ENCODE peak calls at places on chromosomes 11 and 22, in five cellular contexts. K is small intestine, V is endodermal cell, S is tibial nerve, F is RWPE1. P is an unnamed sample.

GRCh38 chr11:46977940-46978595 is 41.5 kb downstream of the CSTPP1 start:
- DNase-seq in K (no peak), V (no peak), S (no peak), F (no peak), P (no peak)

GRCh38 chr11:76598426-76598839 is 72.1 kb downstream of the LRRC32 start:
- DNase-seq in K (no peak), V (peak), S (no peak), F (no peak), P (no peak)

GRCh38 chr11:83191986-83192385 is 1.5 kb upstream of the ANKRD42 start:
- DNase-seq in K (peak), V (no peak), S (no peak), F (no peak), P (no peak)

GRCh38 chr11:130037058-130037457 is 32.6 kb upstream of the APLP2 start:
- DNase-seq in K (peak), V (no peak), S (no peak), F (peak), P (no peak)

GRCh38 chr11:18046116-18046777 is at the start of gene TPH1:
- DNase-seq in K (peak), V (peak), S (no peak), F (peak), P (peak)

GRCh38 chr22:36245805-36246356 is 6.6 kb upstream of the APOL2 start:
- DNase-seq in K (no peak), V (peak), S (no peak), F (no peak), P (no peak)

GRCh38 chr22:31629741-31630184 is 32.3 kb downstream of the PISD start:
- DNase-seq in K (no peak), V (no peak), S (no peak), F (no peak), P (no peak)

GRCh38 chr11:47606731-47607130 is 12.5 kb upstream of the C1QTNF4 start:
- DNase-seq in K (no peak), V (peak), S (no peak), F (no peak), P (no peak)

GRCh38 chr11:116614306-116615210 is 158.2 kb downstream of the BUD13 start:
- DNase-seq in K (no peak), V (peak), S (no peak), F (no peak), P (no peak)

GRCh38 chr11:35623708-35624168 is 5.5 kb downstream of the FJX1 start:
- DNase-seq in K (no peak), V (no peak), S (no peak), F (peak), P (no peak)

GRCh38 chr11:105609341-105609781 is 512 bp upstream of the GRIA4 start:
- DNase-seq in K (peak), V (peak), S (no peak), F (peak), P (no peak)

GRCh38 chr11:102799656-102800339 is 1.8 kb upstream of the MMP1 start:
- DNase-seq in K (peak), V (no peak), S (no peak), F (no peak), P (no peak)

GRCh38 chr22:36816635-36817428 is at the start of gene PVALB:
- DNase-seq in K (peak), V (peak), S (no peak), F (peak), P (no peak)

GRCh38 chr11:86696451-86696850 is 24.0 kb upstream of the ME3 start:
- DNase-seq in K (no peak), V (no peak), S (no peak), F (no peak), P (no peak)

GRCh38 chr22:37951305-37951704 is 2.1 kb downstream of the C22orf23 start:
- DNase-seq in K (no peak), V (no peak), S (no peak), F (no peak), P (no peak)

GRCh38 chr11:34425360-34425759 is 13.4 kb upstream of the CAT start:
- DNase-seq in K (no peak), V (no peak), S (no peak), F (no peak), P (no peak)
- H3K27ac ChIP-seq in K (no peak), V (no peak), S (no peak), F (no peak), P (no peak)

GRCh38 chr22:17964153-17964552 is 60.2 kb downstream of the MICAL3 start:
- DNase-seq in K (no peak), V (no peak), S (no peak), F (no peak), P (no peak)
- H3K27ac ChIP-seq in K (no peak), V (no peak), S (no peak), F (peak), P (no peak)

GRCh38 chr22:41563051-41563711 is 2.4 kb downstream of the CSDC2 start:
- DNase-seq in K (no peak), V (peak), S (no peak), F (peak), P (peak)

GRCh38 chr22:41564563-41564962 is 3.8 kb downstream of the CSDC2 start:
- DNase-seq in K (no peak), V (no peak), S (no peak), F (peak), P (no peak)

GRCh38 chr22:41562461-41562860 is 1.7 kb downstream of the CSDC2 start:
- DNase-seq in K (no peak), V (peak), S (no peak), F (no peak), P (no peak)

GRCh38 chr22:41567452-41567768 is 6.6 kb downstream of the CSDC2 start:
- DNase-seq in K (no peak), V (no peak), S (no peak), F (no peak), P (no peak)

GRCh38 chr22:41565403-41566054 is 4.7 kb downstream of the CSDC2 start:
- DNase-seq in K (peak), V (peak), S (no peak), F (peak), P (peak)
- H3K27ac ChIP-seq in K (no peak), V (no peak), S (no peak), F (peak), P (peak)

GRCh38 chr11:62757846-62758788 is 3.3 kb upstream of the POLR2G start:
- DNase-seq in K (no peak), V (peak), S (no peak), F (no peak), P (no peak)
- H3K27ac ChIP-seq in K (no peak), V (no peak), S (no peak), F (no peak), P (no peak)

GRCh38 chr22:41240377-41241132 is at the start of gene CHADL:
- DNase-seq in K (no peak), V (peak), S (no peak), F (no peak), P (no peak)

GRCh38 chr22:41238570-41239442 is 1.9 kb downstream of the CHADL start:
- DNase-seq in K (no peak), V (no peak), S (no peak), F (no peak), P (no peak)

GRCh38 chr22:41241133-41241676 is 474 bp upstream of the CHADL start:
- DNase-seq in K (no peak), V (no peak), S (no peak), F (no peak), P (no peak)

GRCh38 chr22:41237707-41238569 is 2.8 kb downstream of the CHADL start:
- DNase-seq in K (peak), V (peak), S (peak), F (peak), P (peak)

GRCh38 chr22:41239443-41240128 is 1.1 kb downstream of the CHADL start:
- DNase-seq in K (no peak), V (no peak), S (no peak), F (no peak), P (no peak)
- H3K27ac ChIP-seq in K (no peak), V (peak), S (peak), F (peak), P (no peak)

GRCh38 chr22:19567383-19568009 is 43.3 kb upstream of the CLDN5 start:
- DNase-seq in K (no peak), V (no peak), S (no peak), F (no peak), P (no peak)

GRCh38 chr22:19568337-19569311 is 44.4 kb upstream of the CLDN5 start:
- DNase-seq in K (no peak), V (no peak), S (no peak), F (peak), P (no peak)

GRCh38 chr22:19565382-19565902 is 41.2 kb upstream of the CLDN5 start:
- DNase-seq in K (no peak), V (no peak), S (no peak), F (no peak), P (no peak)

GRCh38 chr22:19566599-19567382 is 42.6 kb upstream of the CLDN5 start:
- DNase-seq in K (no peak), V (no peak), S (no peak), F (no peak), P (peak)

DNA sequence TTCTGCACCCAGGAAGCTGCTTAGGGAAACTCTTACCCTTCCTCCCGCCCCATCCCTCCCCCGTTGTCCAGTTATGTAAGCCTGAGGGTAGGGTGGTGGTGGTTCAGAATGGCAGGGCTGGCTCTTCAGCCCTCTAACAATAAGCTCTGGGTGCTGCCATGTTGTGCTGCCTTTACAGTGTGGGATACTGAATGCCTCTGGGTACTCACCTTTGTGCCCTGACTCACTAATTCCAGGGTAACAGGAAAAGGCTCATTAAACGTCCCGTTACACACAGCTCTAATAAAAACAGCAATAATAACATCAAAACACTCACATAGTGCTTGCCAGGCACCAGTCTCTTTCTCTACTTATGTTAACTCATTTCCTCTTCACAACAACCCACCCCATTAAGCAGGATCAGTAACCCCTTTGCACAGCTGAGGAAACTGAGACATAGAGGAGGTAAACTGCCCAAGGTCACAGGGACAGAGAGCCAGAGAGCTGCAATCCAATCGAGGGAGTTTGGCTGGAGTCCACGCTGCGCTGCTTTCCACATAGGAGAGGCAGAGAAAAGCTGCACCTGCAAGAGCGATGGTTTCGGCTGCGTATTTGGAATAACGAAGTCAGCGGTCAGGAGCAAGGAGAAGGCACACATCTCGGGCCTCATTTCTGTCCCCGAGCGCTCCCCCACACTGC is 41.9 kb upstream of the CLDN5 start:
- DNase-seq in K (peak), V (no peak), S (no peak), F (peak), P (no peak)
- H3K27ac ChIP-seq in K (no peak), V (no peak), S (no peak), F (peak), P (no peak)

P was measured in tibial artery.